ENCODE peak calls at places on chromosomes 2 and 18, in six cellular contexts. Y, S, T, O, C and Z are unnamed samples.

GRCh38 chr2:223100061-223100511 is 48.1 kb downstream of the KCNE4 start:
- DNase-seq in Y (no peak), S (peak), T (no peak), O (no peak), C (peak), Z (peak)

GRCh38 chr2:18900691-18901113 is 311.3 kb upstream of the NT5C1B start:
- DNase-seq in Y (no peak), S (no peak), T (no peak), O (no peak), C (no peak), Z (no peak)

GRCh38 chr2:127064642-127065250 is 42.2 kb downstream of the BIN1 start:
- DNase-seq in Y (peak), S (peak), T (peak), O (peak), C (peak), Z (peak)

GRCh38 chr18:10477121-10477862 is 22.9 kb downstream of the APCDD1 start:
- DNase-seq in Y (no peak), S (no peak), T (no peak), O (peak), C (no peak), Z (no peak)

GRCh38 chr2:101331202-101331601 is 22.7 kb upstream of the RNF149 start:
- DNase-seq in Y (no peak), S (no peak), T (no peak), O (no peak), C (no peak), Z (no peak)

GRCh38 chr2:174901075-174901474 is 104.1 kb downstream of the CHN1 start:
- DNase-seq in Y (no peak), S (peak), T (no peak), O (no peak), C (no peak), Z (peak)

GRCh38 chr18:463442-464310 is 36.8 kb downstream of the COLEC12 start:
- DNase-seq in Y (no peak), S (peak), T (peak), O (peak), C (peak), Z (peak)

GRCh38 chr18:58831610-58832009 is 33.1 kb upstream of the ZNF532 start:
- DNase-seq in Y (no peak), S (peak), T (no peak), O (no peak), C (peak), Z (no peak)

GRCh38 chr2:234002281-234002680 is 48.2 kb upstream of the SPP2 start:
- DNase-seq in Y (no peak), S (no peak), T (no peak), O (no peak), C (no peak), Z (no peak)

GRCh38 chr2:60285476-60286316 is 267.8 kb downstream of the BCL11A start:
- DNase-seq in Y (no peak), S (no peak), T (no peak), O (no peak), C (no peak), Z (no peak)

GRCh38 chr2:167271941-167272340 is 383.7 kb downstream of the XIRP2 start:
- DNase-seq in Y (no peak), S (no peak), T (no peak), O (no peak), C (peak), Z (no peak)

GRCh38 chr2:128490881-128491778 is 172.5 kb upstream of the HS6ST1 start:
- DNase-seq in Y (no peak), S (no peak), T (no peak), O (peak), C (no peak), Z (no peak)

GRCh38 chr2:199456383-199457146 is 1.2 kb downstream of the SATB2 start:
- DNase-seq in Y (no peak), S (no peak), T (no peak), O (no peak), C (no peak), Z (no peak)
- H3K14ac ChIP-seq in Y (no peak), S (no peak), T (peak), O (no peak), C (no peak), Z (no peak)

GRCh38 chr2:42792087-42792582 is 248 bp downstream of the HAAO start:
- DNase-seq in Y (no peak), S (no peak), T (no peak), O (no peak), C (no peak), Z (peak)
- H3K23ac ChIP-seq in Y (no peak), S (no peak), T (peak), O (no peak), C (no peak), Z (no peak)

GRCh38 chr2:10446631-10447030 is 1.5 kb downstream of the ODC1 start:
- DNase-seq in Y (no peak), S (no peak), T (no peak), O (no peak), C (no peak), Z (no peak)
- H3K4me2 ChIP-seq in Y (no peak), S (peak), T (peak), O (no peak), C (peak), Z (peak)

GRCh38 chr2:215029936-215030335 is 108.5 kb downstream of the ABCA12 start:
- DNase-seq in Y (no peak), S (no peak), T (no peak), O (no peak), C (no peak), Z (peak)
- H3K14ac ChIP-seq in Y (no peak), S (no peak), T (no peak), O (no peak), C (no peak), Z (no peak)

DNA sequence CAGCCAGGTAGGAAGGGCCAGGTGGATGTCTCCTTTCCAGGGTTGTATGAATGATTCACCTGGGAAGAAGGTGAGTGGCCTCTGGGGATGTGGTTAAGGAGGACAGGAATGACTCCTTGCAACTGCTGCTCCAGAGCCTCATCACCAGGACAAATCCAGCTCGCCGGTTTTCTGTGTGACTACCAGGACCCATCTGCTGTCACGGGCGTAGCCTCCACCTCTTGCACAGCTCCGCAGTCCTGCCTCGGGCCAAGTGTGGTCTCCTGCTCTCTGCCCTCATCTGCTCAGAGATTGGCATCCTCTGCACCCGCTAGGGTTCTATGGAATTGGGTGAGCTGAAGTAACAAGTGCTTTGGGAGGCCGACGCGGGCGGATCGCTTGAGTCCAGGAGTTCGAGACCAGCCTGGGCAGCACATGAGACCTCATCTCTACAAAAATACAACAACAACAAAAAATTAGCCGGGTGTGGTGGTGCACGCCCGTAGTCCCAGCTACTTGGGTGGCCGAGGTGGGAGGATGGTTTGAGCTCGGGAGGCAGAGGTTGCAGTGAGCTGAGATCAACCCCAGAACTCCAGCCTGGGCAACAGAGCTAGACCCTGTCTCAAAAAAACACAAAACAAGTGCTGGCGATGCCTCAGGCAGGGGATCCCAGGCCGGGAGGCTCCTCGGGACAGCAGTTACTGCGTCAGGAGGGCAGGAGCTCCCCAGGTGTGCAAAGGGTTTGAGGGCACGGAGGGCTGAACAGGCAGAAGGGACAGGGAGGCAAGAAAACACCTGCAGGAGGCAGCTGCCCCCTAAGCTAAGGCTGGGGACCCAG is 831 bp upstream of the D2HGDH start:
- DNase-seq in Y (no peak), S (no peak), T (peak), O (no peak), C (no peak), Z (peak)
- H3K23ac ChIP-seq in Y (no peak), S (no peak), T (no peak), O (no peak), C (no peak), Z (peak)

DNA sequence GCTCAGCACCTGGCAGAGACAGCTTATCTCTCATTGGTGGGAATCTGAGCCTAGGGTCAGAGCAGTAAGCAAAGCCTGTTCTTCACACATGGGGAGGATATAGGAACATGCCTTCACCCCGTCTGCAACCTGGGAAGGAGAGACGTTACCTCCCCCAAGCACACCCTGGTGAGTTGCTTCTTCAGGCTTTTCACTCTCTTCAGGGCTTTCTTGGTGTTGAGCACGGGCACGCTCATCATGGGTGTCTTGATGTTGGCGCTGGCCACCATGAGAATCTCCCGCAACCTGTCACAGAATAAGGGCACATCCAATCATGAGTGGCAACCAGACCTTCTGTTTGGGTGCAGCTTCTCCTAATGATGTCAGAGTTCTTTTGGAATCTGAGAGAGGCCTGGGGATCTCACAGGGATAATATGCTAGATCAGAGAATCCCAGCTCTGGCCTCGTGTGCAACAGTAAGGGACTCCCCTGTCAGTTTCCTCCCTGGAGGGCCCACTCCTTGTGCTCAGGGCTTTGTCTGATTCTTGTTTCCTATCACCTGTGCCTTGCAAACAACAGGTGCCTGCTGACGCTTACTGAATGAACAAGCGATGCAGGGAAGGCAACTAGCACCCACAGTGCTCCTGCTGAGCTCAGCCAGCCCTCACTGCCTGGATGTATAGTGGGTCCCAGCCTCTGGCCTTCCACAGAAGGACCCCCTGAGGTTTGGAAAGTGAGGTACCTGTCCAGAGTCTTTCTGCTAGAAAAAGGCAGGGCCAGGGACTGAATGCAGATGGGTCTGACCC is 66.3 kb downstream of the POLR1A start:
- DNase-seq in Y (no peak), S (no peak), T (no peak), O (peak), C (no peak), Z (no peak)
- H3K4me2 ChIP-seq in Y (no peak), S (no peak), T (no peak), O (no peak), C (no peak), Z (no peak)